ENCODE peak calls at places on chromosomes 16 and 17, in seven cellular contexts. P is heart left ventricle, T is IMR-90, M is upper lobe of left lung, L is body of pancreas, D is adrenal gland, V is stomach. J is an unnamed sample.
A peak's percentile ranks its signal among the peaks of the same experiment; 100 is the strongest.

GRCh38 chr17:72397223-72397667 is 276.4 kb downstream of the SOX9 start:
- DNase-seq in P (no peak), T (no peak), M (no peak), L (no peak), D (no peak), V (no peak), J (no peak)

GRCh38 chr16:65763640-65764305 is 602.7 kb upstream of the CDH5 start:
- DNase-seq in P (no peak), T (no peak), M (no peak), L (no peak), D (no peak), V (no peak), J (no peak)

GRCh38 chr17:40019140-40019991 is 4.1 kb downstream of the CSF3 start:
- DNase-seq in P (no peak), T (peak; percentile 86), M (no peak), L (no peak), D (no peak), V (no peak), J (no peak)

GRCh38 chr17:65099475-65099874 is 37.7 kb upstream of the RGS9 start:
- DNase-seq in P (no peak), T (no peak), M (no peak), L (no peak), D (no peak), V (no peak), J (no peak)

GRCh38 chr17:66191607-66192377 is at the start of gene CEP112:
- DNase-seq in P (peak; percentile 80), T (peak; percentile 53), M (peak; percentile 77), L (peak; percentile 85), D (peak; percentile 77), V (peak; percentile 76), J (peak; percentile 74)

GRCh38 chr17:32752934-32753333 is 124.0 kb downstream of the MYO1D start:
- DNase-seq in P (no peak), T (no peak), M (no peak), L (no peak), D (no peak), V (no peak), J (no peak)

GRCh38 chr16:78799429-78799828 is 700.0 kb downstream of the WWOX start:
- DNase-seq in P (no peak), T (no peak), M (no peak), L (no peak), D (no peak), V (no peak), J (no peak)

GRCh38 chr17:7854851-7855642 is at the start of gene TMEM88:
- DNase-seq in P (no peak), T (no peak), M (no peak), L (no peak), D (peak; percentile 47), V (no peak), J (no peak)

GRCh38 chr17:18258356-18259038 is at the start of gene FLII:
- DNase-seq in P (peak; percentile 64), T (peak; percentile 17), M (peak; percentile 59), L (peak; percentile 45), D (peak; percentile 55), V (peak; percentile 61), J (peak; percentile 64)

GRCh38 chr16:88436796-88437195 is 16.3 kb upstream of the ZFPM1 start:
- DNase-seq in P (no peak), T (no peak), M (no peak), L (no peak), D (no peak), V (no peak), J (no peak)

GRCh38 chr16:3922241-3922640 is 41.7 kb upstream of the CREBBP start:
- DNase-seq in P (no peak), T (no peak), M (no peak), L (no peak), D (no peak), V (no peak), J (no peak)

GRCh38 chr16:87580855-87581261 is 21.4 kb upstream of the JPH3 start:
- DNase-seq in P (no peak), T (peak; percentile 46), M (no peak), L (no peak), D (no peak), V (no peak), J (no peak)

GRCh38 chr17:79627184-79627765 is 16.4 kb upstream of the RBFOX3 start:
- DNase-seq in P (no peak), T (no peak), M (peak; percentile 17), L (no peak), D (no peak), V (peak; percentile 15), J (no peak)

GRCh38 chr17:80889897-80890550 is 101.6 kb upstream of the CHMP6 start:
- DNase-seq in P (no peak), T (no peak), M (no peak), L (no peak), D (no peak), V (no peak), J (no peak)

GRCh38 chr17:32504166-32504990 is 17.6 kb downstream of the CDK5R1 start:
- DNase-seq in P (no peak), T (no peak), M (no peak), L (no peak), D (no peak), V (no peak), J (no peak)

GRCh38 chr17:79990704-79991103 is 45.0 kb downstream of the TBC1D16 start:
- DNase-seq in P (no peak), T (no peak), M (no peak), L (no peak), D (no peak), V (no peak), J (no peak)

GRCh38 chr17:67280279-67280678 is 35.3 kb upstream of the HELZ start:
- DNase-seq in P (peak; percentile 66), T (peak; percentile 33), M (no peak), L (peak; percentile 4), D (peak; percentile 52), V (no peak), J (no peak)

GRCh38 chr16:57873218-57873617 is 70.9 kb upstream of the KIFC3 start:
- DNase-seq in P (no peak), T (no peak), M (no peak), L (no peak), D (no peak), V (no peak), J (no peak)

GRCh38 chr17:41687828-41688640 is 651 bp upstream of the EIF1 start:
- DNase-seq in P (peak; percentile 71), T (peak; percentile 15), M (peak; percentile 71), L (peak; percentile 71), D (peak; percentile 85), V (peak; percentile 65), J (peak; percentile 74)

GRCh38 chr17:62076864-62077788 is 12.0 kb upstream of the MED13 start:
- DNase-seq in P (no peak), T (no peak), M (no peak), L (no peak), D (no peak), V (no peak), J (no peak)

GRCh38 chr17:9313346-9313745 is 262.3 kb downstream of the STX8 start:
- DNase-seq in P (no peak), T (no peak), M (no peak), L (no peak), D (no peak), V (no peak), J (no peak)

GRCh38 chr17:8753976-8754440 is 4.3 kb downstream of the SPDYE4 start:
- DNase-seq in P (no peak), T (peak; percentile 6), M (no peak), L (no peak), D (no peak), V (no peak), J (no peak)

GRCh38 chr16:84413605-84414004 is 45.3 kb downstream of the ATP2C2 start:
- DNase-seq in P (no peak), T (no peak), M (no peak), L (no peak), D (no peak), V (no peak), J (no peak)

GRCh38 chr16:69286941-69287713 is 24.0 kb upstream of the VPS4A start:
- DNase-seq in P (peak; percentile 53), T (peak; percentile 78), M (peak; percentile 86), L (peak; percentile 63), D (peak; percentile 67), V (no peak), J (peak; percentile 19)

GRCh38 chr17:81221842-81222619 is 734 bp downstream of the CEP131 start:
- DNase-seq in P (no peak), T (no peak), M (no peak), L (no peak), D (no peak), V (no peak), J (no peak)

GRCh38 chr16:67406628-67407027 is 9.6 kb downstream of the ZDHHC1 start:
- DNase-seq in P (no peak), T (peak; percentile 91), M (no peak), L (no peak), D (no peak), V (no peak), J (no peak)

GRCh38 chr16:89669755-89670154 is 12.1 kb downstream of the SPATA33 start:
- DNase-seq in P (no peak), T (no peak), M (no peak), L (no peak), D (no peak), V (no peak), J (no peak)
- TF ChIP-seq POLR2A in P (no peak), T (no peak), M (no peak), L (no peak), D (no peak), V (no peak), J (no peak)

GRCh38 chr16:77191259-77191969 is 424 bp downstream of the MON1B start:
- DNase-seq in P (no peak), T (no peak), M (peak; percentile 70), L (peak; percentile 33), D (peak; percentile 40), V (no peak), J (peak; percentile 38)
- TF ChIP-seq POLR2A in P (no peak), T (no peak), M (no peak), L (no peak), D (no peak), V (no peak), J (no peak)

GRCh38 chr17:35540589-35541404 is 3.3 kb upstream of the SLFN12L start:
- DNase-seq in P (peak; percentile 57), T (peak; percentile 51), M (peak; percentile 79), L (peak; percentile 69), D (peak; percentile 54), V (peak; percentile 41), J (no peak)
- TF ChIP-seq POLR2A in P (no peak), T (no peak), M (no peak), L (no peak), D (no peak), V (no peak), J (no peak)

DNA sequence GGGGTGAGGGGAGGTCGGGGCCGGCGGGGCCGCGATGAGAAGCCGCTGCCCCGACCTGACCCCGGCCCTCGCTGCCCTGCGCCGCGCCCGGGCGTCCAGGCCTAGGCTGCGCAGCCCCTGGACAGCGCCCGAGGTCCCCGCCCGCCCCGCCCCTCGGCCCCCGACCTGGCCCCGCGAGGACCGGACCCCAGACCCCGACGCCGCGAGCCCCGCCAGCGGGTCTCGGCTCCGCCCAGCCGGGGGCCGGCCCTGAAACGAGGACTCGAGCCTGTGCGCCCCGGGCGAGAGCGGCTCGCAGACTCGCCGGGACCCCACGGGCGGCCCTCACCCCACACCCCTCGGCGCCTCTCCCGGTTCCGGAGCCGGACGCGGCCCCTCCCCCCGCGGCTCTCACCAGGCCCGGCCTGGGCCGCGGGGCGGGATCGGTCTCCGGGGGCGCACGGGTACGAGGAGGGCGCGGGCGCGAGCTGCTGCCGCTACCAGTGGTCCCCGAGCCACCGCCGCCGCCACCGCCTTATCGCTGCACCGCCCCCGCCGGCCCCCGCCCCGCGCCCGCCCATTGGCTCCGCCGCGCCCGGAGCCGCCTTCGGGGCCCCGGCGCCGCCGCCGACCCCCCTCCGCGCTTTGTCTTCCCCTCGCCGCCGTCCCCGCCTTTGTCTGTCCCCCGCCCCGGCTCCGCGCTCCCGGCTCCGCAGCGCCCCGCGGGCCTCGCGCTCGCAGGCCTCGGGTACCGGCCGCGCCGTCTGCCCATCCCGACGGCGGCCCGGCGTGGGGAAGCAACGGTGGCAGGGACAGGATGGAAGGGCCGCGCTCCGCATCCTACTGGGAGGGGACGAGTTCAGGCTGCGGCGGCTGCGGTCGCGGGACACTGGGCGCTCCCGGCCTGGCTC is at the start of gene LIMD2:
- DNase-seq in P (peak; percentile 61), T (no peak), M (peak; percentile 66), L (peak; percentile 56), D (peak; percentile 59), V (peak; percentile 66), J (peak; percentile 38)
- TF ChIP-seq POLR2A in P (no peak), T (no peak), M (no peak), L (no peak), D (no peak), V (no peak), J (no peak)